ENCODE peak calls at places on chromosomes 13 and 19, in nine cellular contexts. One of them, this sample, is unnamed.

GRCh38 chr19:23415561-23416191 is 20.4 kb upstream of the ZNF91 start:
- DNase-seq in ELF-1: peak; percentile 96
- DNase-seq in progenitor cell of endocrine pancreas: peak; percentile 48
- DNase-seq in AG20443: peak; percentile 59
- DNase-seq in fibroblast of lung: peak; percentile 17
- DNase-seq in mucosa of gallbladder: peak; percentile 48
- DNase-seq in fibroblast of mammary gland: no peak
- DNase-seq in AG04450: no peak
- DNase-seq in left colon: peak; percentile 84
- DNase-seq in this sample: no peak

GRCh38 chr13:31023126-31023525 is 90.7 kb downstream of the TEX26 start:
- DNase-seq in ELF-1: no peak
- DNase-seq in progenitor cell of endocrine pancreas: no peak
- DNase-seq in AG20443: no peak
- DNase-seq in fibroblast of lung: no peak
- DNase-seq in mucosa of gallbladder: no peak
- DNase-seq in fibroblast of mammary gland: no peak
- DNase-seq in AG04450: no peak
- DNase-seq in left colon: no peak
- DNase-seq in this sample: no peak

GRCh38 chr19:54464624-54465266 is 1.2 kb upstream of the LENG9 start:
- DNase-seq in ELF-1: peak; percentile 96
- DNase-seq in progenitor cell of endocrine pancreas: peak; percentile 72
- DNase-seq in AG20443: peak; percentile 91
- DNase-seq in fibroblast of lung: peak; percentile 87
- DNase-seq in mucosa of gallbladder: peak; percentile 91
- DNase-seq in fibroblast of mammary gland: peak; percentile 62
- DNase-seq in AG04450: no peak
- DNase-seq in left colon: peak; percentile 97
- DNase-seq in this sample: peak; percentile 95

GRCh38 chr19:47756953-47757608 is 11.7 kb downstream of the NOP53 start:
- DNase-seq in ELF-1: no peak
- DNase-seq in progenitor cell of endocrine pancreas: no peak
- DNase-seq in AG20443: no peak
- DNase-seq in fibroblast of lung: no peak
- DNase-seq in mucosa of gallbladder: peak; percentile 49
- DNase-seq in fibroblast of mammary gland: no peak
- DNase-seq in AG04450: no peak
- DNase-seq in left colon: peak; percentile 58
- DNase-seq in this sample: no peak

GRCh38 chr19:29706635-29707034 is 8.4 kb downstream of the C19orf12 start:
- DNase-seq in ELF-1: no peak
- DNase-seq in progenitor cell of endocrine pancreas: no peak
- DNase-seq in AG20443: no peak
- DNase-seq in fibroblast of lung: no peak
- DNase-seq in mucosa of gallbladder: no peak
- DNase-seq in fibroblast of mammary gland: no peak
- DNase-seq in AG04450: no peak
- DNase-seq in left colon: no peak
- DNase-seq in this sample: no peak

GRCh38 chr13:113558461-113558860 is 26.1 kb upstream of the TFDP1 start:
- DNase-seq in ELF-1: no peak
- DNase-seq in progenitor cell of endocrine pancreas: no peak
- DNase-seq in AG20443: no peak
- DNase-seq in fibroblast of lung: no peak
- DNase-seq in mucosa of gallbladder: no peak
- DNase-seq in fibroblast of mammary gland: no peak
- DNase-seq in AG04450: no peak
- DNase-seq in left colon: no peak
- DNase-seq in this sample: peak; percentile 29

GRCh38 chr13:68099616-68100015 is 869.5 kb upstream of the PCDH9 start:
- DNase-seq in ELF-1: no peak
- DNase-seq in progenitor cell of endocrine pancreas: no peak
- DNase-seq in AG20443: no peak
- DNase-seq in fibroblast of lung: peak; percentile 81
- DNase-seq in mucosa of gallbladder: no peak
- DNase-seq in fibroblast of mammary gland: peak; percentile 43
- DNase-seq in AG04450: peak; percentile 13
- DNase-seq in left colon: no peak
- DNase-seq in this sample: no peak

GRCh38 chr13:110312669-110313031 is 5.6 kb downstream of the COL4A2 start:
- DNase-seq in ELF-1: peak; percentile 81
- DNase-seq in progenitor cell of endocrine pancreas: no peak
- DNase-seq in AG20443: peak; percentile 75
- DNase-seq in fibroblast of lung: peak; percentile 97
- DNase-seq in mucosa of gallbladder: no peak
- DNase-seq in fibroblast of mammary gland: peak; percentile 73
- DNase-seq in AG04450: no peak
- DNase-seq in left colon: no peak
- DNase-seq in this sample: peak; percentile 76

GRCh38 chr19:35292986-35293732 is 1.2 kb downstream of the MAG start:
- DNase-seq in ELF-1: no peak
- DNase-seq in progenitor cell of endocrine pancreas: no peak
- DNase-seq in AG20443: no peak
- DNase-seq in fibroblast of lung: no peak
- DNase-seq in mucosa of gallbladder: no peak
- DNase-seq in fibroblast of mammary gland: no peak
- DNase-seq in AG04450: no peak
- DNase-seq in left colon: no peak
- DNase-seq in this sample: no peak

GRCh38 chr19:42032428-42032827 is 37.6 kb downstream of the GRIK5 start:
- DNase-seq in ELF-1: no peak
- DNase-seq in progenitor cell of endocrine pancreas: no peak
- DNase-seq in AG20443: no peak
- DNase-seq in fibroblast of lung: no peak
- DNase-seq in mucosa of gallbladder: no peak
- DNase-seq in fibroblast of mammary gland: no peak
- DNase-seq in AG04450: no peak
- DNase-seq in left colon: no peak
- DNase-seq in this sample: no peak

This sample was measured in coronary artery.